ENCODE peak calls at places on chromosomes 1 and 21, in four cellular contexts. I, F, A and N are unnamed samples.

GRCh38 chr21:40706806-40707205 is 140.2 kb downstream of the DSCAM start:
- DNase-seq in I (no peak), A (no peak), F (no peak), N (no peak)

GRCh38 chr1:153919879-153920852 is 2.6 kb downstream of the GATAD2B start:
- DNase-seq in F (no peak), A (peak), I (no peak), N (peak)

GRCh38 chr21:45050786-45051489 is 23.4 kb upstream of the ADARB1 start:
- DNase-seq in A (peak), F (no peak), I (no peak), N (no peak)

GRCh38 chr1:45328680-45329079 is 2.0 kb downstream of the HPDL start:
- DNase-seq in I (no peak), A (no peak), F (no peak), N (no peak)

GRCh38 chr1:54861070-54861761 is 25.8 kb downstream of the DHCR24 start:
- DNase-seq in F (no peak), I (no peak), A (no peak), N (no peak)

GRCh38 chr1:117607471-117607870 is 1.6 kb downstream of the TENT5C start:
- DNase-seq in F (peak), I (no peak), A (no peak), N (no peak)

GRCh38 chr1:208312706-208313105 is 68.5 kb upstream of the PLXNA2 start:
- DNase-seq in A (no peak), F (no peak), I (no peak), N (no peak)

GRCh38 chr1:76866566-76866965 is 714 bp upstream of the ST6GALNAC5 start:
- DNase-seq in F (no peak), I (no peak), A (no peak), N (no peak)

GRCh38 chr1:152111515-152111968 is 3.7 kb downstream of the TCHH start:
- DNase-seq in I (no peak), A (peak), F (no peak), N (peak)

GRCh38 chr1:31585736-31586365 is 9.5 kb downstream of the TINAGL1 start:
- DNase-seq in F (no peak), I (no peak), A (no peak), N (no peak)

GRCh38 chr1:109933856-109934711 is 23.4 kb downstream of the CSF1 start:
- DNase-seq in F (no peak), A (no peak), I (no peak), N (no peak)

GRCh38 chr1:96962807-96963206 is 241.2 kb downstream of the PTBP2 start:
- DNase-seq in A (no peak), I (no peak), F (no peak), N (no peak)

GRCh38 chr1:246641394-246641793 is 75.1 kb downstream of the CNST start:
- DNase-seq in A (peak), F (no peak), I (no peak), N (no peak)

GRCh38 chr1:8597455-8597854 is 220.0 kb downstream of the RERE start:
- DNase-seq in A (no peak), F (no peak), I (no peak), N (no peak)

GRCh38 chr1:78603206-78603605 is 17.0 kb upstream of the IFI44L start:
- DNase-seq in F (no peak), A (no peak), I (no peak), N (no peak)

GRCh38 chr1:161008857-161009554 is 11.9 kb downstream of the F11R start:
- DNase-seq in F (no peak), I (no peak), A (no peak), N (no peak)

GRCh38 chr21:37424987-37425386 is 58.4 kb downstream of the DYRK1A start:
- DNase-seq in I (no peak), A (peak), F (no peak), N (no peak)